ENCODE peak calls at places on chromosomes 1 and 21, in five cellular contexts. One of them, this sample, is unnamed.
A peak's percentile ranks its signal among the peaks of the same experiment; 100 is the strongest.

GRCh38 chr1:26831546-26832248 is 5.2 kb downstream of the ZDHHC18 start:
- DNase-seq in testis: no peak
- DNase-seq in effector memory CD4-positive, alpha-beta T cell: no peak
- DNase-seq in heart right ventricle: no peak
- DNase-seq in GM23248: peak; percentile 47
- DNase-seq in this sample: no peak

GRCh38 chr21:31756787-31757186 is 24.9 kb upstream of the SCAF4 start:
- DNase-seq in testis: no peak
- DNase-seq in effector memory CD4-positive, alpha-beta T cell: no peak
- DNase-seq in heart right ventricle: no peak
- DNase-seq in GM23248: no peak
- DNase-seq in this sample: no peak

GRCh38 chr1:209989525-209989924 is 51.5 kb downstream of the SYT14 start:
- DNase-seq in testis: no peak
- DNase-seq in effector memory CD4-positive, alpha-beta T cell: no peak
- DNase-seq in heart right ventricle: no peak
- DNase-seq in GM23248: peak; percentile 64
- DNase-seq in this sample: no peak

GRCh38 chr1:117616356-117616755 is 10.5 kb downstream of the TENT5C start:
- DNase-seq in testis: no peak
- DNase-seq in effector memory CD4-positive, alpha-beta T cell: no peak
- DNase-seq in heart right ventricle: no peak
- DNase-seq in GM23248: no peak
- DNase-seq in this sample: no peak

GRCh38 chr1:83735525-83735924 is 263.4 kb downstream of the TTLL7 start:
- DNase-seq in testis: no peak
- DNase-seq in effector memory CD4-positive, alpha-beta T cell: no peak
- DNase-seq in heart right ventricle: no peak
- DNase-seq in GM23248: no peak
- DNase-seq in this sample: no peak

GRCh38 chr1:185767721-185768120 is 33.5 kb downstream of the HMCN1 start:
- DNase-seq in testis: no peak
- DNase-seq in effector memory CD4-positive, alpha-beta T cell: no peak
- DNase-seq in heart right ventricle: no peak
- DNase-seq in GM23248: no peak
- DNase-seq in this sample: no peak

GRCh38 chr1:6378096-6378746 is 15.3 kb downstream of the ACOT7 start:
- DNase-seq in testis: no peak
- DNase-seq in effector memory CD4-positive, alpha-beta T cell: no peak
- DNase-seq in heart right ventricle: no peak
- DNase-seq in GM23248: no peak
- DNase-seq in this sample: no peak

GRCh38 chr1:167629681-167630567 is at the start of gene RCSD1:
- DNase-seq in testis: peak; percentile 33
- DNase-seq in effector memory CD4-positive, alpha-beta T cell: peak; percentile 26
- DNase-seq in heart right ventricle: peak; percentile 74
- DNase-seq in GM23248: peak; percentile 69
- DNase-seq in this sample: no peak

GRCh38 chr1:85465099-85465790 is at the start of gene DDAH1:
- DNase-seq in testis: peak; percentile 84
- DNase-seq in effector memory CD4-positive, alpha-beta T cell: no peak
- DNase-seq in heart right ventricle: peak; percentile 31
- DNase-seq in GM23248: peak; percentile 89
- DNase-seq in this sample: no peak

GRCh38 chr1:170253180-170253579 is 107.4 kb downstream of the NTMT2 start:
- DNase-seq in testis: no peak
- DNase-seq in effector memory CD4-positive, alpha-beta T cell: no peak
- DNase-seq in heart right ventricle: no peak
- DNase-seq in GM23248: peak; percentile 78
- DNase-seq in this sample: no peak

GRCh38 chr21:15061284-15061683 is 3.5 kb downstream of the NRIP1 start:
- DNase-seq in testis: no peak
- DNase-seq in effector memory CD4-positive, alpha-beta T cell: no peak
- DNase-seq in heart right ventricle: no peak
- DNase-seq in GM23248: no peak
- DNase-seq in this sample: no peak

GRCh38 chr21:15061747-15062146 is 3.1 kb downstream of the NRIP1 start:
- DNase-seq in testis: no peak
- DNase-seq in effector memory CD4-positive, alpha-beta T cell: no peak
- DNase-seq in heart right ventricle: no peak
- DNase-seq in GM23248: no peak
- DNase-seq in this sample: no peak

GRCh38 chr21:15062566-15062965 is 2.2 kb downstream of the NRIP1 start:
- DNase-seq in testis: no peak
- DNase-seq in effector memory CD4-positive, alpha-beta T cell: no peak
- DNase-seq in heart right ventricle: no peak
- DNase-seq in GM23248: peak; percentile 26
- DNase-seq in this sample: no peak

GRCh38 chr21:15059397-15059796 is 5.4 kb downstream of the NRIP1 start:
- DNase-seq in testis: no peak
- DNase-seq in effector memory CD4-positive, alpha-beta T cell: no peak
- DNase-seq in heart right ventricle: no peak
- DNase-seq in GM23248: no peak
- DNase-seq in this sample: no peak

DNA sequence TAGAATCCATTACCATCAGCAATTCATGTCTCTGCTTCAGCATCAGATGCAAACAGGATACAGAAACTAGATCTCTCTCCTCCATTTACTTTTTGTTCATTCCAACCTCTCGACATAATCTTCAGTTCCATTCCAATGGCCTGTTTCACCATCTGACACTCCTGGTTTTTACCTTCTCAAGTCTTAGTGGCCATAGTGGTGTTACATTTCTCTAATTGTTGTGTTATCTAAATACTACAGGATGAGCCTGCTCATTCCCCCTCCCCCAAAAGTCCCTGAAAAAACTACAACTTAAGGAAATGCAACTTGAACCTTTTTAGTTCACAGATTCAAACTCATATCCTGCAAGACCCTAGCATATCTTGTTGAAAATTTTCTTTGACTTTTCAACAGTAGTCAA is 4.0 kb downstream of the NRIP1 start:
- DNase-seq in testis: no peak
- DNase-seq in effector memory CD4-positive, alpha-beta T cell: no peak
- DNase-seq in heart right ventricle: no peak
- DNase-seq in GM23248: peak; percentile 48
- DNase-seq in this sample: no peak
- H3K4me3 ChIP-seq in testis: no peak overlapping the region
- H3K4me3 ChIP-seq in effector memory CD4-positive, alpha-beta T cell: no peak overlapping the region
- H3K4me3 ChIP-seq in heart right ventricle: no peak overlapping the region
- H3K4me3 ChIP-seq in GM23248: peak overlapping the region; percentile 96
- H3K4me3 ChIP-seq in this sample: no peak overlapping the region

DNA sequence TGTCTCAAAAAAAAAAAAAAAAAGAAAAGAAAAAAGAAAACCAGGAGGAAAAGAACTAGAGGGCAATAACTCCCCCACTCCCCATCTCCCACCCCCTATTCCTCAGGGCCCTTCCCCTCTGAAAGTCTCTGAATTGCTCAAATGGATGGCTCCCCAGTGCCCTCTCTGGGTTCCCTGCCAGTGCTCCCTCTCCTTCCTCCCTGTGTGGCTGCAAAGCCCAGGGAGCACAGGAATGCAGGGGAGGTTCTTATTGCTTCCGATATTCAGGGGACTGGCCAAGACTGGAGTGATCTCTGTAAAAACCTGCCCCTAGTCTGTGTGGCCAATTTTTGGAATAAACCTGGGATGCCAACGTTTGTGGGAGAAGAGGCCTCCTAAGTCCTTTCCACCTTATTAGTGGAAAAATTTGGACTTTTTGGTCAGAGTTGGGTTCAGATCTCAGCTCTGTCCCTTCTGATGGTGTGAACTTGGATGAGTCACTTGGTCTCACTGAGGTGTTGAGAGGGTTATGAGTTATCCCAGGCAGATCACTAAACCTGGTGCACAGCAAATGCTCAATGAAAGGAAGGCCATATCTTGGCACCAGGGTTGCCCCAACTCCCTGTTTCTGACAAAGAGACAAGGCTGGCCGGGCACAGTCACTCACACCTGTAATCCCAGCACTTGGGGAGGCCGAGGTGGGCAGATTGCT is 13.4 kb upstream of the ARHGEF10L start:
- DNase-seq in testis: no peak
- DNase-seq in effector memory CD4-positive, alpha-beta T cell: no peak
- DNase-seq in heart right ventricle: no peak
- DNase-seq in GM23248: peak; percentile 44
- DNase-seq in this sample: no peak
- H3K36me3 ChIP-seq in testis: no peaks in the 10 kb centered on the region
- H3K36me3 ChIP-seq in effector memory CD4-positive, alpha-beta T cell: no peaks in the 10 kb centered on the region
- H3K36me3 ChIP-seq in heart right ventricle: no peaks in the 10 kb centered on the region
- H3K36me3 ChIP-seq in GM23248: no peaks in the 10 kb centered on the region
- H3K36me3 ChIP-seq in this sample: no peaks in the 10 kb centered on the region

DNA sequence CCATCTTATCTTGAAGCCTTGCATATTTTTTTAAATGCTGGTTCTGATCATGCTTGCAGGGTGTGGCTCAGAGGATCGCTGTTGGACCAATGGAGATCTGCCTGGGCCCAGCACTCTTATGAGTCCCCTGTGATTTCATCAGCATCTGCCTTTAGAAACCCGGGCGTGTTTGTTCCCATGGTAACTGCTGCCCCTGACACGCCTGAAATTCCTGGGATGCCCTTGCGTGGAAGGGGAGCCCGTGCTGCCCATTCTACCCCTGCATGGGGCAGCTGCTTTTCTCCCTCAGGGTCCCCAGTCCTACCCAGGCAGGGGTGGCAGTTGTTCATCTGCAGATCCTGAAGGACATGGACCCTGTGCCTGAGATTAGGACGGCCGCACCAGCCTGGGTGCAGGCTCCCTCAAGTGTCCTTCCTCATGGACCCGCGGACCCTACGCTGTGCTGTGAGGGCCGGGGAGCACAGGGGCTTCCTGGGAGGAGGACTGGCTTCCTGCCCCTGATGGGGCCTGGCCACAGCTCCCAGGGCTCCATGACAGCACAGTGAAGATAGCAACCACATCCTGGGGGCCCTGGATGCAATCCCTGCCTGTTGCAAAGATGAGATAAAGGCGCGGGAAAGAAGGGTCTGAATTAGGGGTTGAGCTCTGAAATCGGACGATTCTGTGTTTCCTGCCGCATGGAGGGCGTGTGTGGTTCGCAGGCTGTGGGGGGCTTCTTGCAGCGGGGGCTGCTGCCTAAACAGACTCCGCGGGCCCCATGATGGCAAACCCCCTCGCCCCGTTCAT is 226.6 kb downstream of the SDCCAG8 start:
- DNase-seq in testis: no peak
- DNase-seq in effector memory CD4-positive, alpha-beta T cell: no peak
- DNase-seq in heart right ventricle: no peak
- DNase-seq in GM23248: peak; percentile 89
- DNase-seq in this sample: no peak
- H3K4me3 ChIP-seq in testis: peak overlapping the region; percentile 1
- H3K4me3 ChIP-seq in effector memory CD4-positive, alpha-beta T cell: peak overlapping the region; percentile 31
- H3K4me3 ChIP-seq in heart right ventricle: peak overlapping the region; percentile 36
- H3K4me3 ChIP-seq in GM23248: no peak overlapping the region
- H3K4me3 ChIP-seq in this sample: peak overlapping the region; percentile 32

DNA sequence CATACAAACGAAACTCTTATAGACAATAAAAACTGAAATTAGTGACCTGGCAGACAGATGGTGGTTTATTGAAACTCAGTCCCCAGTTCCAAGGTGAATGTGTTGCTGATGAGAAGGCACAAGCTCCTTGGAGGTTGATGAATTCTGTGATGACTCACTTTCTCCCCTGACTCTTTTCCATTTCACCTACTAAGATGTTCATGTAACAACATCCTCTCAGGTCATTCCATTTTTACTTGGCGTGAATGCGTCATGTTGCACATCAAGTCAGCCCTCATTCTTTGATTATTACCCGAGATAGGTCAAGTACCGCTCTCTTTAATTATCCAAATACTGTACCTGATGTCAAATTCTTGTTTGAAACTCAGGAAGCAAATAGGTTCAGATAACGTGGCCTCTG is 10.1 kb upstream of the IL10RB start:
- DNase-seq in testis: no peak
- DNase-seq in effector memory CD4-positive, alpha-beta T cell: no peak
- DNase-seq in heart right ventricle: no peak
- DNase-seq in GM23248: no peak
- DNase-seq in this sample: no peak
- H3K36me3 ChIP-seq in testis: no peaks in the 10 kb centered on the region
- H3K36me3 ChIP-seq in effector memory CD4-positive, alpha-beta T cell: peaks cover 70% of the 10 kb centered on the region
- H3K36me3 ChIP-seq in heart right ventricle: peaks cover 51% of the 10 kb centered on the region
- H3K36me3 ChIP-seq in GM23248: peaks cover 16% of the 10 kb centered on the region
- H3K36me3 ChIP-seq in this sample: no peaks in the 10 kb centered on the region

GRCh38 chr21:43721225-43721605 is 2.3 kb downstream of the PDXK start:
- DNase-seq in testis: no peak
- DNase-seq in effector memory CD4-positive, alpha-beta T cell: no peak
- DNase-seq in heart right ventricle: no peak
- DNase-seq in GM23248: no peak
- DNase-seq in this sample: no peak
- H3K4me3 ChIP-seq in testis: no peak overlapping the region
- H3K4me3 ChIP-seq in effector memory CD4-positive, alpha-beta T cell: no peak overlapping the region
- H3K4me3 ChIP-seq in heart right ventricle: no peak overlapping the region
- H3K4me3 ChIP-seq in GM23248: peak overlapping the region; percentile 81
- H3K4me3 ChIP-seq in this sample: no peak overlapping the region

This sample was measured in iPS DF 6.9.